ENCODE peak calls at places on chromosomes 12 and 14, in ten cellular contexts. U is psoas muscle, I is glutamatergic neuron, L is GM20000, Y is lung, V is right lobe of liver, M is astrocyte of the spinal cord, B is esophagus muscularis mucosa, N is left lung, Q is fibroblast of mammary gland. T is an unnamed sample.

GRCh38 chr14:20413785-20414117 is 450 bp upstream of the TEP1 start:
- DNase-seq in U (no peak), I (no peak), L (peak), Y (no peak), V (no peak), M (peak), B (no peak), N (no peak), Q (no peak), T (no peak)

GRCh38 chr14:76844223-76844622 is 18.0 kb downstream of the LRRC74A start:
- DNase-seq in U (peak), I (no peak), L (no peak), Y (peak), V (peak), M (peak), B (no peak), N (peak), Q (peak), T (no peak)

GRCh38 chr12:122851820-122852219 is 16.6 kb downstream of the HIP1R start:
- DNase-seq in U (no peak), I (peak), L (no peak), Y (no peak), V (no peak), M (peak), B (no peak), N (no peak), Q (peak), T (no peak)

GRCh38 chr14:75196468-75196867 is 20.1 kb upstream of the TMED10 start:
- DNase-seq in U (no peak), I (no peak), L (no peak), Y (no peak), V (no peak), M (no peak), B (no peak), N (no peak), Q (no peak), T (no peak)

GRCh38 chr12:50901685-50902113 is 50.6 kb upstream of the HIGD1C start:
- DNase-seq in U (no peak), I (no peak), L (no peak), Y (no peak), V (no peak), M (no peak), B (no peak), N (no peak), Q (no peak), T (no peak)

GRCh38 chr14:70097576-70098256 is 91.0 kb downstream of the SLC8A3 start:
- DNase-seq in U (no peak), I (no peak), L (no peak), Y (peak), V (no peak), M (no peak), B (no peak), N (no peak), Q (no peak), T (no peak)

GRCh38 chr14:101791919-101792572 is 30.5 kb downstream of the PPP2R5C start:
- DNase-seq in U (no peak), I (no peak), L (no peak), Y (no peak), V (no peak), M (peak), B (no peak), N (no peak), Q (peak), T (peak)

GRCh38 chr14:100146548-100147091 is 12.8 kb downstream of the DEGS2 start:
- DNase-seq in U (no peak), I (no peak), L (no peak), Y (no peak), V (no peak), M (no peak), B (no peak), N (no peak), Q (no peak), T (no peak)

GRCh38 chr14:68792022-68792829 is 641 bp downstream of the ZFP36L1 start:
- DNase-seq in U (no peak), I (peak), L (no peak), Y (peak), V (no peak), M (no peak), B (peak), N (no peak), Q (no peak), T (no peak)

GRCh38 chr14:68894802-68895201 is 84.3 kb downstream of the ACTN1 start:
- DNase-seq in U (no peak), I (no peak), L (no peak), Y (no peak), V (no peak), M (no peak), B (no peak), N (no peak), Q (peak), T (no peak)

GRCh38 chr12:59425798-59426197 is 170.0 kb upstream of the SLC16A7 start:
- DNase-seq in U (no peak), I (no peak), L (no peak), Y (no peak), V (no peak), M (no peak), B (no peak), N (no peak), Q (peak), T (no peak)

GRCh38 chr14:104387000-104387384 is 192.6 kb upstream of the C14orf180 start:
- DNase-seq in U (no peak), I (no peak), L (peak), Y (no peak), V (peak), M (no peak), B (no peak), N (peak), Q (no peak), T (peak)

GRCh38 chr14:21703357-21704339 is 30.0 kb upstream of the OR4E1 start:
- DNase-seq in U (no peak), I (no peak), L (no peak), Y (no peak), V (no peak), M (no peak), B (no peak), N (no peak), Q (peak), T (no peak)

GRCh38 chr14:69316449-69317391 is 56.8 kb downstream of the GALNT16 start:
- DNase-seq in U (peak), I (no peak), L (no peak), Y (peak), V (peak), M (peak), B (no peak), N (peak), Q (peak), T (no peak)

GRCh38 chr12:128336506-128336905 is 69.5 kb downstream of the TMEM132C start:
- DNase-seq in U (no peak), I (no peak), L (no peak), Y (no peak), V (no peak), M (no peak), B (no peak), N (no peak), Q (no peak), T (no peak)

GRCh38 chr12:823043-823698 is 70.8 kb downstream of the WNK1 start:
- DNase-seq in U (no peak), I (no peak), L (peak), Y (no peak), V (no peak), M (no peak), B (no peak), N (no peak), Q (no peak), T (peak)

GRCh38 chr14:53955671-53956426 is 776 bp downstream of the BMP4 start:
- DNase-seq in U (peak), I (peak), L (peak), Y (peak), V (peak), M (peak), B (no peak), N (peak), Q (no peak), T (peak)

GRCh38 chr12:130846386-130846785 is 7.3 kb upstream of the STX2 start:
- DNase-seq in U (no peak), I (no peak), L (no peak), Y (no peak), V (no peak), M (no peak), B (no peak), N (no peak), Q (peak), T (no peak)

GRCh38 chr12:109949089-109949488 is 47.1 kb downstream of the GIT2 start:
- DNase-seq in U (no peak), I (no peak), L (no peak), Y (no peak), V (peak), M (peak), B (no peak), N (no peak), Q (peak), T (no peak)

GRCh38 chr14:79043194-79043889 is 873.2 kb downstream of the NRXN3 start:
- DNase-seq in U (no peak), I (no peak), L (no peak), Y (no peak), V (no peak), M (no peak), B (no peak), N (no peak), Q (no peak), T (no peak)

GRCh38 chr12:105493091-105493615 is 162.7 kb downstream of the C12orf75 start:
- DNase-seq in U (no peak), I (no peak), L (no peak), Y (no peak), V (no peak), M (no peak), B (peak), N (no peak), Q (no peak), T (no peak)

GRCh38 chr12:110965574-110965973 is 45.2 kb upstream of the MYL2 start:
- DNase-seq in U (no peak), I (no peak), L (no peak), Y (no peak), V (no peak), M (no peak), B (no peak), N (no peak), Q (peak), T (no peak)

GRCh38 chr12:29792853-29793252 is 9.1 kb upstream of the TMTC1 start:
- DNase-seq in U (no peak), I (no peak), L (no peak), Y (no peak), V (no peak), M (no peak), B (no peak), N (no peak), Q (no peak), T (no peak)

GRCh38 chr14:97253756-97254155 is 456.6 kb downstream of the VRK1 start:
- DNase-seq in U (no peak), I (no peak), L (no peak), Y (no peak), V (no peak), M (no peak), B (no peak), N (no peak), Q (no peak), T (no peak)

GRCh38 chr12:52010152-52010622 is 3.4 kb downstream of the TAMALIN start:
- DNase-seq in U (peak), I (peak), L (no peak), Y (peak), V (no peak), M (peak), B (no peak), N (peak), Q (peak), T (no peak)

GRCh38 chr12:57243521-57244305 is 7.3 kb downstream of the STAC3 start:
- DNase-seq in U (peak), I (peak), L (peak), Y (peak), V (peak), M (peak), B (no peak), N (peak), Q (peak), T (peak)

GRCh38 chr12:1911598-1912575 is 6.6 kb downstream of the CACNA2D4 start:
- DNase-seq in U (peak), I (peak), L (peak), Y (peak), V (no peak), M (no peak), B (peak), N (no peak), Q (no peak), T (no peak)

GRCh38 chr14:31208546-31209424 is 1.2 kb upstream of the HECTD1 start:
- DNase-seq in U (no peak), I (no peak), L (no peak), Y (no peak), V (no peak), M (no peak), B (no peak), N (no peak), Q (no peak), T (no peak)

GRCh38 chr12:92144631-92145480 is 790 bp downstream of the BTG1 start:
- DNase-seq in U (peak), I (peak), L (no peak), Y (peak), V (peak), M (peak), B (no peak), N (peak), Q (peak), T (no peak)

GRCh38 chr14:24430682-24431568 is 1.2 kb downstream of the KHNYN start:
- DNase-seq in U (no peak), I (no peak), L (peak), Y (no peak), V (no peak), M (peak), B (peak), N (peak), Q (peak), T (peak)

GRCh38 chr12:119202121-119202527 is 23.4 kb downstream of the HSPB8 start:
- DNase-seq in U (no peak), I (no peak), L (no peak), Y (peak), V (no peak), M (no peak), B (no peak), N (peak), Q (no peak), T (no peak)

GRCh38 chr14:101480022-101480746 is 81.1 kb upstream of the DIO3 start:
- DNase-seq in U (no peak), I (peak), L (no peak), Y (no peak), V (peak), M (no peak), B (no peak), N (no peak), Q (no peak), T (no peak)

GRCh38 chr14:104130974-104131651 is 7.3 kb upstream of the KIF26A start:
- DNase-seq in U (peak), I (peak), L (peak), Y (peak), V (peak), M (no peak), B (no peak), N (peak), Q (peak), T (peak)

GRCh38 chr14:36451346-36452065 is 68.5 kb downstream of the NKX2-1 start:
- DNase-seq in U (no peak), I (no peak), L (no peak), Y (peak), V (peak), M (no peak), B (no peak), N (peak), Q (no peak), T (no peak)

GRCh38 chr12:88854260-88854659 is 274.0 kb upstream of the KITLG start:
- DNase-seq in U (no peak), I (no peak), L (no peak), Y (no peak), V (no peak), M (peak), B (no peak), N (no peak), Q (peak), T (no peak)

GRCh38 chr14:58607571-58608317 is 30.0 kb upstream of the DACT1 start:
- DNase-seq in U (no peak), I (no peak), L (no peak), Y (no peak), V (no peak), M (peak), B (no peak), N (no peak), Q (peak), T (no peak)

GRCh38 chr12:26841085-26841484 is 8.1 kb upstream of the ITPR2 start:
- DNase-seq in U (no peak), I (no peak), L (no peak), Y (no peak), V (no peak), M (no peak), B (no peak), N (no peak), Q (no peak), T (no peak)

GRCh38 chr12:106032141-106032925 is 106.4 kb downstream of the NUAK1 start:
- DNase-seq in U (no peak), I (no peak), L (no peak), Y (no peak), V (no peak), M (no peak), B (peak), N (no peak), Q (no peak), T (no peak)

GRCh38 chr12:57817261-57817989 is 1.1 kb downstream of the AVIL start:
- DNase-seq in U (no peak), I (no peak), L (no peak), Y (no peak), V (no peak), M (no peak), B (no peak), N (no peak), Q (no peak), T (no peak)

DNA sequence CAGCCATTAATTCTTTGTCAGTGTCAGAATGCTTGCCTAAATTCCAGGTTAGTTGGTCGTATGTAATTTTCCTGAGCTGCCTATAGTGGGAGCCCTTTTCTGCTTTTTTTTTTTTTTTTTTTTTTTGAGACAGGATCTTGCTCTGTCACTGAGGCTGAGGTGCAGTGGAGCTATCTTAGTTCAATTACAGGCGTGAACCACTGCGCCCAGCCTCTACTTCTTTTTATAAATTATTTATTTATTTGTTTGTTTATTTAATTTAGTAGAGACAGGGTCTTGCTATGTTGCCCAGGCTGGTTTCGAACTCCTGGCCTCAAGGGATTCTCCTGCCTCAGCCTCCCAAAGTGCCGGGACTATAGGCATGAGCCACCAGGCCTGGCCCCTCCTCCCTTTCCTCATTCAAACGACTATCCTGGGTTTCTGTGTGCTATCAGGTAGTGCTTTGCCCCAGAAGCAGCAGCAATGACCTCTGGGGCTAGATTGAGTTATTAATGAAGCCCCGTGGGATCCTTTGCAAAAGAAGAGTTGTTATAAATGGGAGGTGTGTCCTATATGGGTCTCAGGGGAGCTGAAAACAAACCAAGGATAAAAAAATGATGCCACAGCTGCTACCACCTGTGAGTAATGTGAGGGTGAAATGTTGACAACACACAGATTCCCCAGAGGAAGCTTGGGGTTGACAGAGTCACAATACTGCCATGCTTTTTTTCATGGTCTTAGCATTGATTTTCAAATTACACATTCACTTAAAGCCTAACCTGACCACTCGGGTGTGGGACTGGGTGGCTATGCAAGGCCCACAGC is 34.6 kb upstream of the NFKBIA start:
- DNase-seq in U (no peak), I (no peak), L (peak), Y (no peak), V (no peak), M (no peak), B (peak), N (no peak), Q (peak), T (peak)
- TF ChIP-seq CTCF in U (peak), I (peak), L (peak), Y (no peak), V (peak), M (peak), B (peak), N (no peak), Q (peak), T (peak)

GRCh38 chr12:124737040-124737419 is 126.6 kb downstream of the SCARB1 start:
- DNase-seq in U (no peak), I (no peak), L (no peak), Y (no peak), V (no peak), M (peak), B (no peak), N (no peak), Q (peak), T (no peak)
- TF ChIP-seq CTCF in U (no peak), I (no peak), L (no peak), Y (no peak), V (no peak), M (no peak), B (no peak), N (no peak), Q (no peak), T (no peak)

GRCh38 chr14:92352158-92352985 is 29.4 kb downstream of the SLC24A4 start:
- DNase-seq in U (no peak), I (no peak), L (peak), Y (no peak), V (no peak), M (no peak), B (no peak), N (no peak), Q (peak), T (peak)
- TF ChIP-seq CTCF in U (no peak), I (peak), L (peak), Y (no peak), V (peak), M (peak), B (no peak), N (peak), Q (peak), T (peak)

GRCh38 chr14:81986005-81986404 is 452.4 kb upstream of the SEL1L start:
- DNase-seq in U (no peak), I (no peak), L (no peak), Y (no peak), V (no peak), M (no peak), B (no peak), N (no peak), Q (no peak), T (no peak)

GRCh38 chr14:81991998-81992397 is 458.3 kb upstream of the SEL1L start:
- DNase-seq in U (no peak), I (no peak), L (no peak), Y (no peak), V (no peak), M (no peak), B (no peak), N (no peak), Q (peak), T (no peak)

GRCh38 chr14:81990312-81990761 is 456.7 kb upstream of the SEL1L start:
- DNase-seq in U (no peak), I (peak), L (peak), Y (no peak), V (no peak), M (peak), B (no peak), N (no peak), Q (peak), T (peak)
- TF ChIP-seq CTCF in U (peak), I (peak), L (peak), Y (peak), V (peak), M (peak), B (peak), N (peak), Q (peak), T (peak)

GRCh38 chr12:67669217-67669924 is 20.8 kb downstream of the DYRK2 start:
- DNase-seq in U (no peak), I (no peak), L (no peak), Y (no peak), V (no peak), M (no peak), B (no peak), N (no peak), Q (no peak), T (no peak)
- TF ChIP-seq CTCF in U (no peak), I (no peak), L (no peak), Y (no peak), V (no peak), M (no peak), B (no peak), N (no peak), Q (no peak), T (no peak)

DNA sequence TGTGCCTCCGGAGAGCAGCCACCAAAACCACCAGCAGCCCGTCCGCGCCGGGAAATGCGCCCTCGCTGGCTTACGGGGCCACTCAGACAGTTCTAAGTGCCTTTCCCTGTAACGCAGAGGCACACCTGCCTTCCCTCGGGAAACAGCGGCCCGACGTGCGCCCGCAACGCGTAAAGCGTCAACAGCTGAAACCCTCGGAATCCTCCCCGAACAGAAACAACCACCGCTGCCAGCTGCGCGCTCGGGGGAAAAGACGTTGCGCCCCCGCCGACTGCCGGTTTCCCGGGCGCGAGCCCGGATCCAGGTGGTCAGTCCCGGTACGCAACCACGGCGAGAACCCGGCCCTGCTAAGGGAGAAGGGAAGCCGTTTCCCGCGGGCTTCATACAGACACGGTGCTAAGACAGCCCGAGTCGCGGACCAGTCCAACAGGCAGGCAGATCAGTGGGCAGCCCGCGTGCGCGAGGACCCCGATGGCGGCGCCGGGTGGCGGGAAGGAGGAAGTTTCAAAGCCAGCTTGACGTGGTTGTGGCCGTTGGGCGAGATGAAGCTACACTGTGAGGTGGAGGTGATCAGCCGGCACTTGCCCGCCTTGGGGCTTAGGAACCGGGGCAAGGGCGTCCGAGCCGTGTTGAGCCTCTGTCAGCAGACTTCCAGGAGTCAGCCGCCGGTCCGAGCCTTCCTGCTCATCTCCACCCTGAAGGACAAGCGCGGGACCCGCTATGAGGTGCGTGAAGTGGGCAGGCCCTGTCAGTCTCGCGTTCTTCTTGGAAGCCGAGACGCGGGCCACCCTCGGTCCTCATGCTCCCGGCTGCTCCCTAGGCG is at the start of gene LRR1:
- DNase-seq in U (peak), I (peak), L (peak), Y (peak), V (peak), M (peak), B (peak), N (peak), Q (peak), T (peak)
- TF ChIP-seq CTCF in U (no peak), I (no peak), L (no peak), Y (no peak), V (no peak), M (no peak), B (no peak), N (no peak), Q (no peak), T (no peak)

T was measured in GM13977.